ENCODE peak calls at places on chromosomes 4 and X, in nine cellular contexts. I is suprapubic skin; J is CD4-positive, alpha-beta T cell; D is WERI-Rb-1; W is dorsolateral prefrontal cortex; V is upper lobe of right lung; R is heart right ventricle; Y is tibial nerve; N is right lobe of liver. B is an unnamed sample.

GRCh38 chr4:174681723-174682300 is 147.2 kb downstream of the GLRA3 start:
- DNase-seq in N (no peak), D (no peak), R (no peak), V (no peak), W (no peak), J (no peak), Y (no peak), I (no peak), B (no peak)

GRCh38 chrX:154735695-154736393 is 15.0 kb downstream of the GAB3 start:
- DNase-seq in W (no peak), J (no peak), Y (no peak), N (no peak), I (no peak), V (peak), R (peak), D (no peak), B (no peak)

GRCh38 chr4:148270600-148270999 is 171.6 kb downstream of the NR3C2 start:
- DNase-seq in I (no peak), W (no peak), J (no peak), V (no peak), D (no peak), Y (no peak), N (no peak), R (no peak), B (no peak)

GRCh38 chrX:55522577-55523254 is 33.1 kb upstream of the USP51 start:
- DNase-seq in R (no peak), V (no peak), J (no peak), N (peak), Y (no peak), D (no peak), I (no peak), W (no peak), B (no peak)

GRCh38 chr4:100189820-100190642 is at the start of gene DDIT4L:
- DNase-seq in V (peak), D (no peak), N (peak), I (peak), R (peak), W (peak), Y (peak), J (no peak), B (no peak)

GRCh38 chr4:143443728-143444127 is 69.8 kb upstream of the SMARCA5 start:
- DNase-seq in Y (no peak), D (no peak), V (no peak), W (no peak), R (no peak), I (no peak), N (no peak), J (no peak), B (no peak)

GRCh38 chr4:30721353-30722091 is 1.4 kb downstream of the PCDH7 start:
- DNase-seq in J (no peak), I (no peak), R (peak), N (peak), D (peak), W (peak), V (peak), Y (no peak), B (no peak)

GRCh38 chrX:149185087-149185486 is 320.0 kb downstream of the IDS start:
- DNase-seq in I (no peak), R (no peak), V (no peak), D (no peak), N (no peak), Y (no peak), W (no peak), J (no peak), B (no peak)

GRCh38 chr4:55635282-55635681 is 816 bp downstream of the NMU start:
- DNase-seq in R (no peak), I (no peak), Y (no peak), N (no peak), J (no peak), D (no peak), W (no peak), V (no peak), B (no peak)

GRCh38 chrX:144681501-144681900 is 565.8 kb upstream of the SPANXN1 start:
- DNase-seq in W (no peak), I (no peak), D (no peak), N (no peak), V (no peak), R (no peak), Y (no peak), J (no peak), B (no peak)

GRCh38 chr4:126727461-126727860 is 905.3 kb upstream of the INTU start:
- DNase-seq in J (no peak), N (no peak), R (no peak), W (no peak), Y (no peak), D (no peak), I (no peak), V (no peak), B (no peak)

GRCh38 chrX:132940727-132941162 is 17.7 kb downstream of the HS6ST2 start:
- DNase-seq in Y (no peak), J (no peak), R (no peak), I (no peak), D (no peak), V (no peak), W (no peak), N (no peak), B (no peak)

GRCh38 chr4:140755811-140756291 is 334 bp downstream of the TBC1D9 start:
- DNase-seq in R (peak), W (peak), Y (no peak), I (no peak), D (peak), V (peak), N (peak), J (no peak), B (no peak)
- TF ChIP-seq CTCF in R (no peak), W (no peak), Y (no peak), I (no peak), D (no peak), V (no peak), N (no peak), J (no peak), B (peak)

GRCh38 chr4:185682236-185682635 is 129.8 kb downstream of the SORBS2 start:
- DNase-seq in N (no peak), V (no peak), I (no peak), W (no peak), J (no peak), R (no peak), Y (no peak), D (no peak), B (no peak)
- H3K27ac ChIP-seq in N (peak), V (no peak), I (no peak), W (no peak), J (no peak), R (peak), Y (no peak), D (no peak), B (no peak)

GRCh38 chrX:24024819-24025740 is 1.9 kb downstream of the KLHL15 start:
- DNase-seq in N (peak), V (peak), J (peak), R (peak), Y (peak), W (peak), I (peak), D (peak), B (peak)
- TF ChIP-seq CTCF in N (peak), V (peak), J (no peak), R (peak), Y (no peak), W (peak), I (no peak), D (no peak), B (peak)

DNA sequence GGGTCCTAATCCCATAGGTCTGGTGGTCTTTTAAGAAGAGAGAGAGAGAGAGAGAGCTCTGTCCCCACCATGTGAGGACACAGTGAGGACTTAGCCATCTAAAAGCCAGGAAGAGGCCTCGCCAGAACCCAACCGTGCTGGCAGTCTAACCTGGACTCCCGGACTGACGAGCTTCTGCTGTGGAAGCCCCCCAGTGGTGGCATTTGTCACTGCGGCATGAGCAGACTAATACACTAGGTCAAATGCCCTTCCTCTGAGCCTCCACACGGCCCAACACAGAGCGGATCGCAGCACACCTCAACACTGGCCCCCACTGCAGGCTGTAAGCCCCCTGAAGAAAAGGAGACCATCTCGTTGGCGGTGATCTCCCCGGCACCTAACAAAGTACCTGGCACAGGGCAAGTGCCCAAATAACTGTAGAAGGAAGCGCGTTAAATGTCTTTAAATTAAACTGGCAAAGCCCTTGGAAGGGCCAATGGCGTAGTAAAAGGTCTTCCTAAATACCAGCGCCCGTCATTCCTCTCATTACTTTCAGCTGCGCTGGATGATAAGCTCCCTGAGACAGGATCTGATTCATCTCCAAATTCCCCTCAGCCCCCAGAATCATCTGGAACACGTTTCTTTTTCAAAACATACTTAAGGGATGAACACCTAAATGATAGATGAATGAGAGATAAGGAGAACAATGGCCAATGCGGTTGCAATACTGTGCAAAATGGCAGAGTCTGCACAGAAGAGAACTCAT is 95.2 kb downstream of the AFAP1 start:
- DNase-seq in V (peak), Y (peak), R (peak), W (peak), D (peak), J (peak), I (peak), N (peak), B (no peak)
- H3K27ac ChIP-seq in V (no peak), Y (peak), R (peak), W (no peak), D (no peak), J (no peak), I (no peak), N (no peak), B (peak)

DNA sequence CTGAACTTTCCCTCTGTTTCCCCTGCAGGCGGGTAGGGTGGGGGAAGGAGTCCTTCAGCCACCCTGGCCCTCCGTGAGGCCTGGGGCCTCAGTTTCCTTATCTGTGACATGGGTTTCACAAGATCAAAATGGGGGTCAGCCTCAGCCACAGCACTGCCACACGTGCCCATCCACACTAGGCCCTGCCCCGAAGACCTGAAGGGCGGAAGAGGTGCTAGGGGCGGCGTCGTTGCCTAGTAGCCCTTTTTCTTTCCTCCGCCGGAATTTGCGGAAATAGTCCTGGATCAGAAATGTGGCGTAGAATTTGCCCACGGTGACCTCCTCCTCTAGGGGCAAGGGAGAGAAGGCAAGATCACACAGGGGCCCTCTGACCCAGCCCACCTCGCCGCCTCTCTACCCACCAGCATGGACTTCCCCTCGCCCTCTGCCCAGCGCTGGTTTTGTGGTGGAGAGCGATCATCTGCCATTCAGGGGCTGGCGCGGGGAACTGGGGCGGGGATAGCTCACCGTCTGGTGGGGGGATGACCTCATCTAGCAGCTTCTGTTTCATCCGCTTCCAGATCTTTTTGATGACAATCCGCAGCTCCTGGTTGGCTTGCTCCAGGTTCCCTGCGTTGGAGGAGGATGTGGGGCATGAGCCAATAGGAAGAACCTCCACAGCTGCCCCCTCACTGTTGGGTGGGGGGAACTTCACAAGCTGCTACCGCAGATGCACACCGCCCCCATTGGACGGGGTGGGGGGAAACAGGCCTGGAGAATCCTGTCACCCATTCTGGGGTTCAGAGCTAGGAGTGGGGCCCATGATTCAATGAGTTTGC is 9.7 kb upstream of the SYP start:
- DNase-seq in J (no peak), I (no peak), D (peak), N (no peak), V (no peak), Y (no peak), R (no peak), W (peak), B (no peak)
- TF ChIP-seq CTCF in J (no peak), I (no peak), D (no peak), N (no peak), V (no peak), Y (no peak), R (no peak), W (no peak), B (no peak)

GRCh38 chr4:139554726-139555072 is 1.3 kb downstream of the SETD7 start:
- DNase-seq in D (no peak), J (no peak), W (no peak), I (no peak), N (no peak), R (no peak), V (no peak), Y (no peak), B (no peak)

GRCh38 chr4:139552908-139553307 is 3.1 kb downstream of the SETD7 start:
- DNase-seq in V (no peak), Y (peak), J (no peak), N (no peak), R (peak), I (no peak), D (no peak), W (no peak), B (no peak)

GRCh38 chr4:139552506-139552905 is 3.5 kb downstream of the SETD7 start:
- DNase-seq in V (no peak), R (no peak), D (no peak), W (no peak), Y (no peak), I (no peak), J (no peak), N (no peak), B (no peak)

GRCh38 chr4:139555073-139555704 is 830 bp downstream of the SETD7 start:
- DNase-seq in D (peak), J (peak), V (peak), Y (peak), N (peak), W (peak), R (peak), I (peak), B (peak)

DNA sequence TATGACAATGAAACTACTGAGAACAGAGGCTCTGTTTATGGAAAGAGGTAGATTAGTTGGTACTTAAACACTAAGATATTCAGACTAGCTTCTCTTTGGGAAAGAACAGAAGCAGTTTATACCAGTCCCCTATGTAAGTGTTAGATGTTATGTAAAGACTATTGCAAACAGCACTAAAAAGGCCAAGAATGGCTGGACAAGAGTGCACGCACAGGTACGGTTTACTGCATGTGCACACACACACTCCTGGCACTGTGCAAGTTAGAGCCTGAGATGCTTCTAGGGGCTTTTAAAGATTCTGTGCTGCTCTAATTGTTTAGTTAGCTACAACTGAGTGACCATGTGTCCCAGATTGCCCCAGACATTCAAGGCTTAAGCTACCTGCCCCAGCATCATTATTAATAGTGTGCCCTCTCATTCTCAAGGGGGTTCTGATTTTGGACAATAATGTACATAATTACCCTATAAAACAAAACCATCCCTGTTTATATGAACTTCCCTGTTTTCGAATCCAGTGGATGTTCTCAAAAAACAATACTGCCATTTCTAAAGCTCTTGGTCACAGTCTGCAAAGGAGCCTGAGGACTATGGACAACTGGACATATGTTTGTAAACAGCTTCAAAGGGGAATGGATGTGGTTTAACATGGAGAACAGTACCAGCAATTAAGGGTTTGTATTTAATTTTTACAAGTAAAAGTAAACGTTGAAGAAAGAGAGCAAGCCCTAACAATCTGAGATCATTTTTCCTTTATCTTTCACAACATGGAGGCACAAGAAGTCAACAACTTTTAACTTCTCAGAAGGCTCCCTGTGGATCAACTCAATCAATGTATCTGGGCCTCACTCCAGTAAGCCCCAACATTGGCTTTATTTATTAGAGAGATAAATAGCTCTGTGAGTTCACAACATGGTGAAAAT is 2.0 kb downstream of the SETD7 start:
- DNase-seq in V (no peak), N (no peak), R (no peak), I (no peak), W (no peak), D (no peak), J (no peak), Y (no peak), B (no peak)
- H3K27ac ChIP-seq in V (peak), N (peak), R (peak), I (peak), W (peak), D (no peak), J (no peak), Y (peak), B (peak)

GRCh38 chr4:146302833-146303232 is 88.5 kb downstream of the REELD1 start:
- DNase-seq in I (no peak), D (no peak), J (no peak), W (no peak), V (no peak), Y (no peak), R (no peak), N (no peak), B (no peak)
- TF ChIP-seq CTCF in I (no peak), D (no peak), J (no peak), W (no peak), V (no peak), Y (no peak), R (no peak), N (no peak), B (no peak)

GRCh38 chrX:120517936-120518335 is 42.8 kb downstream of the CUL4B start:
- DNase-seq in Y (no peak), V (no peak), I (no peak), R (no peak), D (no peak), W (no peak), J (no peak), N (no peak), B (no peak)

GRCh38 chrX:120512222-120512621 is 43.1 kb upstream of the LAMP2 start:
- DNase-seq in R (no peak), V (no peak), W (no peak), Y (no peak), N (no peak), J (no peak), D (no peak), I (no peak), B (no peak)

GRCh38 chrX:120514236-120514635 is 45.1 kb upstream of the LAMP2 start:
- DNase-seq in N (no peak), J (no peak), R (no peak), Y (no peak), I (no peak), W (no peak), V (no peak), D (no peak), B (no peak)

GRCh38 chrX:120512627-120513026 is 43.5 kb upstream of the LAMP2 start:
- DNase-seq in R (no peak), I (no peak), W (no peak), V (no peak), Y (no peak), D (no peak), J (no peak), N (no peak), B (no peak)
- H3K27ac ChIP-seq in R (no peak), I (no peak), W (no peak), V (no peak), Y (no peak), D (no peak), J (no peak), N (peak), B (no peak)

DNA sequence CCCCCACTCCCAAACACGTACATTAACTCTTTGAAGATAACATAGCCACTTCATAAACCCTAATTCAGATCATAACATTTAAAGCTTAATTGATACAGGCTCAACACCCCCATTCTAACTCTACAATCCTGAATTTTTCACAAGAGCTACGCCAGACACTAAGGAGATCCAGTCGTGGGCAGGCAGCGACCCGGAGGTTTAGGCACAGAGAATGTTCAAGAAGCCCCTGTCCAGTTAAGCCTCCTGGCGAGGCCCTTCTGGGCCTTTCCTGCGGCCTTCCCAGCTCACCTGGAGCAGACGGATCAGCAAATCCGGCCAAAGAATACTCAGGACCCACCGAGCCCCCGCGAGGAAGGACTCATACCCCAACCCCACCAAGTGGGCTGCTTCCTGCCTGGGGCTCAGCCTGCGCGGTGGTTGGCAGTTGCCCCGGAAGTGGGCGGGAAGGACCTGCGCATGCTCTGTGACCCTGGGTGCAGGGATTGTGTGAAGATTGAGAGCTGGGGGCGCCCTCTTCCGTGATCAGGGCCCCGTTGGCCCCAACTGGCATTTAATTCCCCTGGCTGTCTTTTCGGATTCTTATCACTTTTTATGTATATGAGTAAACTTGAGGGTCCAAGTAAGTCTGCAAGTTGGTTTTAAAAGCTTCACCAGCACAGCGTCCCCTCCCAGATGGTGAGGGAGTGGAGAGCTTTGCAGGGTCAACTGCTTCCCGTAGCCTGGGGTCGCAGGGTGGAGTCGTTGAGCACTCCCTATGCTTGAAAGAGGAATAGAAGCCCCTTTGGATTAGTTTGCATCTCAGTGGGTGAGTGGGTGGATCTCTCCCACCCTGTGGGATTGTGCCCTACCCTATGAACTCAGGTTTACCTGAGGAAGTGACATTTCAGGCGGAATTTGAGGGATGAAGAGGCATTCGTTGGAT is at the start of gene TRIM61:
- DNase-seq in J (peak), I (no peak), D (no peak), Y (no peak), R (peak), W (peak), N (peak), V (peak), B (peak)
- TF ChIP-seq CTCF in J (no peak), I (no peak), D (no peak), Y (no peak), R (no peak), W (no peak), N (no peak), V (no peak), B (no peak)

DNA sequence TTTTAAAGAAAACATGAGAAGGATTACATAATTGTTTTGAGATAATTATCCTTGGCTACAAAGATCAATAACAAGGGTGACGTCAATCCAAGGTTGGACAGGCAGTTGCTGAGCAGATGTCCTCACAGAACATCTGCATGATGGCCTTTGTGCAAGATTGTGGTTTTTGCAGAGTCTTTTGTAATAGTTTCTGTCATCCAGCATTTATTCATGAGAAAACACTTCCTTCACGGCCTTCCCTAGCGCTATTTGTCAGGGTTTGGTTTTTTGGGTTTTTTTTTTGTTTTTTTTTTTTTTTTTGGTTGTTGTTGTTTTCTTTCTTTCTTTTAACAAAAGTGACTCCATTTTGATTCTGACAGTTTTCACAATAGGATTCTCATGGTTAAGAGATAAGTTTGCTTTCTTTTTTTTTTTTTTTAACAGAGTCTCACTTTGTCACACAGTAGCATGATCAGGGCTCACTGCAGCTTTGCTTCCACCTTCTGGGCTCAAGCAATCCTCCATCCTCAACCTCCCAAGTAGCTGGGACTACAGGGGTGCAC is 31.5 kb upstream of the ELF2 start:
- DNase-seq in N (no peak), I (no peak), J (no peak), D (no peak), Y (no peak), V (no peak), W (no peak), R (no peak), B (no peak)
- H3K27ac ChIP-seq in N (no peak), I (no peak), J (no peak), D (no peak), Y (no peak), V (peak), W (no peak), R (peak), B (no peak)